ENCODE peak calls at places on chromosome 2, in seven cellular contexts. Y is AG09319, E is tibial artery, D is Peyer's patch, P is ascending aorta, U is B cell, J is H1. I is an unnamed sample.

GRCh38 chr2:12061785-12062184 is 315.4 kb downstream of the LPIN1 start:
- DNase-seq in Y (no peak), J (no peak), P (no peak), U (no peak), E (no peak), D (no peak), I (no peak)

GRCh38 chr2:111071480-111072143 is 49.1 kb upstream of the BCL2L11 start:
- DNase-seq in E (peak), P (no peak), D (no peak), J (no peak), U (no peak), Y (peak), I (no peak)

GRCh38 chr2:239401450-239402227 is 819 bp upstream of the HDAC4 start:
- DNase-seq in E (peak), J (peak), P (peak), U (peak), D (peak), Y (peak), I (peak)

GRCh38 chr2:181124499-181124898 is 144.1 kb downstream of the UBE2E3 start:
- DNase-seq in P (no peak), Y (no peak), D (no peak), E (no peak), J (no peak), U (peak), I (no peak)

GRCh38 chr2:61950133-61950560 is 44.7 kb downstream of the COMMD1 start:
- DNase-seq in P (no peak), Y (no peak), D (no peak), E (no peak), U (no peak), J (no peak), I (no peak)

GRCh38 chr2:136356111-136357033 is 238.4 kb upstream of the CXCR4 start:
- DNase-seq in P (no peak), E (no peak), D (no peak), Y (no peak), U (no peak), J (no peak), I (no peak)

GRCh38 chr2:83900859-83901258 is 558.2 kb downstream of the SUCLG1 start:
- DNase-seq in E (no peak), D (no peak), U (no peak), J (no peak), P (no peak), Y (no peak), I (no peak)

GRCh38 chr2:155266579-155266978 is 568.1 kb downstream of the KCNJ3 start:
- DNase-seq in P (no peak), Y (no peak), U (no peak), J (no peak), D (no peak), E (no peak), I (no peak)

GRCh38 chr2:43519711-43520221 is 76.1 kb downstream of the THADA start:
- DNase-seq in P (no peak), E (no peak), D (no peak), U (no peak), Y (peak), J (no peak), I (no peak)

GRCh38 chr2:161796192-161796591 is 172.0 kb downstream of the SLC4A10 start:
- DNase-seq in P (no peak), E (peak), D (no peak), Y (no peak), J (no peak), U (no peak), I (no peak)

GRCh38 chr2:169790581-169790980 is 8.1 kb upstream of the SSB start:
- DNase-seq in D (no peak), Y (no peak), J (no peak), E (no peak), U (no peak), P (no peak), I (no peak)

GRCh38 chr2:167964650-167965404 is 282.6 kb downstream of the STK39 start:
- DNase-seq in E (no peak), U (peak), J (no peak), Y (no peak), D (no peak), P (no peak), I (no peak)
- TF ChIP-seq CTCF in E (no peak), U (peak), J (peak), Y (peak), D (no peak), P (no peak), I (no peak)

GRCh38 chr2:13480057-13480456 is 763.3 kb downstream of the TRIB2 start:
- DNase-seq in E (no peak), U (no peak), Y (no peak), J (no peak), P (no peak), D (no peak), I (no peak)
- TF ChIP-seq CTCF in E (no peak), U (no peak), Y (no peak), J (no peak), P (no peak), D (no peak), I (no peak)

DNA sequence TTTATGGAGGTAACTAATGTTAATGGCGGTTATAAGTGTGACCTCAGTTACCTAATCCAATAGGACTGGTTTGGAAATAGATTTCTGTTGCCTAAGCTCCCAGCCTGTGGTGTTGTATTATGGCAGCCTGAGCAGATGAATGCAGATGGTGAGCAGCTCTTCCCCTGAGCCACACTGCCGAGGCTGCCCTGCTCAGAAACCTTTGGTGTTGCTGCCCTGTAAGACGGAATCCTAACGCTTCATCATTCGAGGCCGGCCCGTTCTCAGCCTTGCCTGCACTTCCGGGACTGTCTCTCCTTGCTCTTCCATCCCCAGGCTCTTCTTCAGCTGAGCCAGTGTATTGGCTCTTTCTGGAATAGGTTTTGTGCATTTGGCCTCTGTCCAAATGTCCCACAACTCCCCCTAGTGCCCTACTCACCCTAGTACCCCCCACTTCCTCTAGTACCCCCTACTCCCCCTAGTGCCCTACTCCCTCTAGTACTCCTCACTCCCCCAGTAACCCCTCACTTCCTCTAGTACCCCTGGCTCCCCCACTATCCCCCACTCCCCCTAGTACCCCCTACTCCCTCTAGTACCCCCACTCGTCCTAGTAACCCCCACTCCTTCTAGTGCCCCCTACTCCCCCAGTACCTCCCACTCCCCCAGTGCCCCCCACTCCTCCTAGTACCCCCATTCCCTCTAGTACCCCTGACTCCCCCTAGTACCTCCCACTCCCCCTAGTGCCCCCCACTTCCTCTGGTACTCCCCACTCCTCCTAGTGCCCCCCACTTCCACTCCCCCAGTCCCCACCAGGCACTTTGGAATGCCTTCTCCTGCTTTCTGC is 106.0 kb upstream of the TAF1B start:
- DNase-seq in P (no peak), U (no peak), Y (no peak), E (no peak), D (no peak), J (no peak), I (no peak)
- TF ChIP-seq CTCF in P (no peak), U (no peak), Y (no peak), E (no peak), D (no peak), J (peak), I (no peak)

GRCh38 chr2:104078431-104079157 is 775.3 kb upstream of the POU3F3 start:
- DNase-seq in E (no peak), Y (no peak), J (peak), P (no peak), D (no peak), U (no peak), I (no peak)
- TF ChIP-seq CTCF in E (no peak), Y (no peak), J (peak), P (no peak), D (no peak), U (no peak), I (no peak)

GRCh38 chr2:18332477-18332876 is 228.0 kb downstream of the RDH14 start:
- DNase-seq in P (no peak), J (no peak), U (no peak), D (no peak), Y (no peak), E (no peak), I (no peak)
- TF ChIP-seq CTCF in P (no peak), J (no peak), U (no peak), D (no peak), Y (no peak), E (no peak), I (no peak)